ENCODE peak calls at places on chromosomes 13 and 19, in nine cellular contexts. U is stimulated activated CD4-positive, alpha-beta T cell treated with anti-CD3 and anti-CD28 coated beads, Interleukin-12 subunit alpha, Interleukin-12 subunit beta, amount 100 ng/mL, for 48 hours; J is activated CD4-positive, CD25-positive, alpha-beta regulatory T cell treated with anti-CD3 and anti-CD28 coated beads, Interleukin-2, amount 50 U/mL, for 72 hours; X is GM12891; D is EL; I is natural killer cell; Q is uterus; V is stimulated activated CD8-positive, alpha-beta memory T cell treated with anti-CD3 and anti-CD28 coated beads, Interleukin-15, amount 100 ng/mL, for 4 hours; B is CD8-positive, alpha-beta memory T cell. O is an unnamed sample.

GRCh38 chr13:25214371-25215252 is 42.5 kb upstream of the AMER2 start:
- DNase-seq in V (no peak), Q (peak), U (no peak), X (no peak), B (no peak), D (peak), J (no peak), I (no peak), O (peak)

GRCh38 chr13:97226788-97227627 is 4.9 kb downstream of the MBNL2 start:
- DNase-seq in D (peak), J (no peak), X (peak), Q (no peak), I (no peak), U (no peak), B (peak), V (no peak), O (peak)

GRCh38 chr19:44748426-44749254 is at the start of gene BCL3:
- DNase-seq in D (no peak), Q (peak), U (peak), J (peak), I (peak), V (peak), B (peak), X (peak), O (no peak)

GRCh38 chr13:40629678-40630384 is 36.6 kb downstream of the FOXO1 start:
- DNase-seq in X (no peak), I (no peak), B (no peak), D (no peak), U (no peak), Q (no peak), J (no peak), V (no peak), O (no peak)

GRCh38 chr13:113912596-113912995 is 48.7 kb upstream of the GAS6 start:
- DNase-seq in B (no peak), Q (no peak), V (no peak), I (no peak), J (no peak), X (no peak), D (no peak), U (no peak), O (no peak)

GRCh38 chr19:16896913-16897571 is 8.2 kb downstream of the F2RL3 start:
- DNase-seq in V (peak), X (peak), I (peak), Q (peak), J (peak), U (peak), B (peak), D (peak), O (peak)

GRCh38 chr19:18648971-18649310 is 12.1 kb downstream of the KLHL26 start:
- DNase-seq in U (no peak), V (no peak), B (no peak), J (no peak), Q (peak), D (no peak), I (no peak), X (no peak), O (peak)

GRCh38 chr19:1410136-1410786 is 2.9 kb downstream of the DAZAP1 start:
- DNase-seq in V (no peak), I (no peak), B (no peak), X (no peak), D (peak), U (no peak), Q (no peak), J (no peak), O (no peak)

GRCh38 chr13:51728275-51728673 is 75.7 kb downstream of the DHRS12 start:
- DNase-seq in J (no peak), X (no peak), D (no peak), I (no peak), B (no peak), U (no peak), V (no peak), Q (no peak), O (no peak)

GRCh38 chr19:1274852-1275259 is 474 bp upstream of the FAM174C start:
- DNase-seq in I (no peak), V (no peak), B (peak), Q (no peak), J (no peak), X (no peak), D (no peak), U (no peak), O (peak)

GRCh38 chr13:77298403-77298802 is 28.5 kb downstream of the MYCBP2 start:
- DNase-seq in I (no peak), X (no peak), Q (no peak), U (no peak), J (no peak), V (no peak), B (no peak), D (no peak), O (no peak)

GRCh38 chr13:71169125-71169524 is 697.9 kb downstream of the DACH1 start:
- DNase-seq in I (no peak), V (no peak), D (no peak), U (no peak), X (no peak), B (no peak), J (no peak), Q (no peak), O (no peak)

GRCh38 chr13:27076411-27076810 is 95.2 kb downstream of the USP12 start:
- DNase-seq in D (no peak), V (no peak), I (no peak), J (no peak), Q (no peak), U (no peak), X (no peak), B (no peak), O (no peak)

GRCh38 chr13:96771501-96772367 is 222.5 kb downstream of the OXGR1 start:
- DNase-seq in Q (no peak), D (no peak), B (no peak), J (no peak), I (no peak), X (no peak), U (no peak), V (no peak), O (no peak)

GRCh38 chr19:54795763-54796162 is 7.6 kb upstream of the KIR2DL4 start:
- DNase-seq in B (no peak), U (no peak), D (no peak), X (no peak), V (no peak), Q (no peak), I (no peak), J (no peak), O (no peak)

O was measured in ELF-1.